ENCODE peak calls at places on chromosomes 13 and 19, in six cellular contexts. X is GM12878, H is HCT116, W is K562, G is H1, Y is SK-N-SH. D is an unnamed sample.

GRCh38 chr13:80339578-80339840 is 1.4 kb downstream of the SPRY2 start:
- DNase-seq in Y (peak), H (no peak), G (no peak), X (no peak), W (peak), D (no peak)

GRCh38 chr13:66748712-66749111 is 481.4 kb downstream of the PCDH9 start:
- DNase-seq in X (no peak), Y (no peak), G (no peak), H (no peak), W (no peak), D (no peak)

GRCh38 chr19:55173717-55174409 is 6.2 kb downstream of the SYT5 start:
- DNase-seq in X (no peak), G (no peak), Y (peak), H (peak), W (peak), D (peak)

GRCh38 chr19:45467115-45467455 is 711 bp upstream of the FOSB start:
- DNase-seq in H (no peak), Y (no peak), X (no peak), G (no peak), W (peak), D (no peak)

GRCh38 chr13:113065406-113066141 is 40.0 kb upstream of the F7 start:
- DNase-seq in X (no peak), Y (no peak), G (no peak), W (no peak), H (no peak), D (no peak)

GRCh38 chr19:55552620-55553019 is 7.3 kb upstream of the SBK3 start:
- DNase-seq in H (no peak), W (no peak), G (no peak), X (no peak), Y (no peak), D (no peak)

GRCh38 chr13:62879071-62879470 is 1463.4 kb upstream of the PCDH20 start:
- DNase-seq in Y (no peak), W (no peak), X (no peak), H (no peak), G (no peak), D (peak)

GRCh38 chr19:54436031-54436523 is 12.9 kb upstream of the LENG8 start:
- DNase-seq in H (no peak), Y (no peak), W (no peak), X (no peak), G (no peak), D (no peak)

GRCh38 chr19:643736-644135 is 4.1 kb downstream of the FGF22 start:
- DNase-seq in X (no peak), W (no peak), H (no peak), G (no peak), Y (no peak), D (no peak)

GRCh38 chr19:20388826-20389225 is 176.8 kb downstream of the ZNF737 start:
- DNase-seq in G (no peak), H (no peak), X (no peak), W (no peak), Y (no peak), D (no peak)

GRCh38 chr13:44063881-44064280 is 184.2 kb downstream of the LACC1 start:
- DNase-seq in G (no peak), X (no peak), H (no peak), Y (no peak), W (no peak), D (no peak)

GRCh38 chr13:99377641-99378040 is 70.4 kb upstream of the GPR183 start:
- DNase-seq in X (no peak), H (no peak), Y (no peak), W (no peak), G (no peak), D (no peak)

GRCh38 chr13:47957073-47957472 is 44.0 kb downstream of the SUCLA2 start:
- DNase-seq in Y (no peak), X (no peak), H (no peak), G (no peak), W (no peak), D (no peak)

GRCh38 chr19:15421726-15422260 is 3.0 kb upstream of the AKAP8L start:
- DNase-seq in W (no peak), G (no peak), Y (peak), H (no peak), X (no peak), D (no peak)

GRCh38 chr19:11577451-11578341 is at the start of gene ACP5:
- DNase-seq in W (no peak), G (no peak), X (no peak), Y (peak), H (no peak), D (no peak)

GRCh38 chr13:67296511-67296910 is 66.4 kb upstream of the PCDH9 start:
- DNase-seq in G (no peak), Y (no peak), X (no peak), W (no peak), H (no peak), D (no peak)

GRCh38 chr19:1285737-1286360 is at the start of gene EFNA2:
- DNase-seq in Y (peak), H (no peak), X (no peak), G (no peak), W (no peak), D (peak)

GRCh38 chr13:31223640-31224039 is 23.9 kb downstream of the B3GLCT start:
- DNase-seq in X (no peak), W (no peak), G (no peak), H (no peak), Y (no peak), D (no peak)

GRCh38 chr13:24511019-24511823 is 1.4 kb downstream of the PARP4 start:
- DNase-seq in X (peak), Y (peak), G (no peak), H (peak), W (peak), D (peak)

GRCh38 chr19:55156202-55157063 is 1.1 kb downstream of the TNNI3 start:
- DNase-seq in H (peak), X (no peak), G (no peak), Y (peak), W (peak), D (peak)

GRCh38 chr13:43444085-43444484 is 342.7 kb downstream of the ENOX1 start:
- DNase-seq in G (no peak), H (no peak), W (no peak), Y (no peak), X (no peak), D (no peak)

GRCh38 chr13:81133066-81133465 is 792.1 kb upstream of the SPRY2 start:
- DNase-seq in X (no peak), H (no peak), W (no peak), G (no peak), Y (no peak), D (no peak)

GRCh38 chr19:42246143-42246868 is 3.9 kb upstream of the GSK3A start:
- DNase-seq in H (no peak), Y (peak), W (peak), G (no peak), X (no peak), D (no peak)

GRCh38 chr19:531753-532571 is at the start of gene CDC34:
- DNase-seq in W (no peak), H (no peak), Y (peak), G (no peak), X (no peak), D (no peak)

GRCh38 chr13:44437356-44438233 is 64.0 kb downstream of the SERP2 start:
- DNase-seq in X (no peak), H (no peak), G (no peak), W (no peak), Y (no peak), D (no peak)

GRCh38 chr19:6613711-6614110 is 22.8 kb upstream of the CD70 start:
- DNase-seq in W (no peak), G (no peak), Y (no peak), H (no peak), X (no peak), D (no peak)

GRCh38 chr13:46146898-46147297 is 35.1 kb downstream of the LCP1 start:
- DNase-seq in H (no peak), G (no peak), X (no peak), Y (peak), W (no peak), D (peak)

GRCh38 chr19:32404939-32405430 is 585 bp upstream of the DPY19L3 start:
- DNase-seq in G (no peak), W (no peak), H (no peak), Y (no peak), X (no peak), D (peak)

GRCh38 chr19:48571378-48572162 is 19.6 kb downstream of the SULT2B1 start:
- DNase-seq in X (no peak), H (no peak), Y (no peak), W (no peak), G (no peak), D (peak)

GRCh38 chr13:57629821-57630235 is 1.7 kb upstream of the PCDH17 start:
- DNase-seq in Y (peak), G (peak), W (peak), H (no peak), X (no peak), D (no peak)

GRCh38 chr19:29878973-29879654 is 62.9 kb upstream of the URI1 start:
- DNase-seq in G (no peak), Y (peak), X (no peak), H (peak), W (peak), D (peak)

GRCh38 chr19:33442706-33443105 is 69.2 kb downstream of the CEBPG start:
- DNase-seq in Y (no peak), W (no peak), H (no peak), X (no peak), G (no peak), D (no peak)

GRCh38 chr13:75581874-75582640 is 32.5 kb downstream of the UCHL3 start:
- DNase-seq in W (no peak), X (no peak), G (no peak), Y (no peak), H (no peak), D (no peak)

GRCh38 chr13:75583101-75583500 is 33.5 kb downstream of the UCHL3 start:
- DNase-seq in Y (no peak), H (no peak), X (no peak), G (no peak), W (no peak), D (no peak)

GRCh38 chr13:75585153-75585552 is 35.6 kb downstream of the UCHL3 start:
- DNase-seq in H (no peak), G (no peak), W (no peak), Y (no peak), X (no peak), D (no peak)

GRCh38 chr13:75587679-75588078 is 38.1 kb downstream of the UCHL3 start:
- DNase-seq in G (no peak), Y (no peak), W (no peak), X (no peak), H (no peak), D (no peak)
- TF ChIP-seq JUND in G (peak), Y (no peak), W (no peak), X (no peak), H (no peak), D (no peak)

GRCh38 chr19:4976412-4977298 is 7.7 kb downstream of the KDM4B start:
- DNase-seq in X (no peak), H (no peak), G (no peak), W (peak), Y (peak), D (peak)

GRCh38 chr19:4979211-4979807 is 10.4 kb downstream of the KDM4B start:
- DNase-seq in G (no peak), W (no peak), H (no peak), Y (peak), X (no peak), D (no peak)

GRCh38 chr19:4980087-4980486 is 11.2 kb downstream of the KDM4B start:
- DNase-seq in H (no peak), W (no peak), Y (peak), G (no peak), X (no peak), D (no peak)

GRCh38 chr19:4974855-4975469 is 6.0 kb downstream of the KDM4B start:
- DNase-seq in G (no peak), X (no peak), W (no peak), Y (no peak), H (no peak), D (no peak)

GRCh38 chr19:4977299-4978174 is 8.6 kb downstream of the KDM4B start:
- DNase-seq in G (no peak), X (no peak), W (no peak), H (no peak), Y (peak), D (peak)
- TF ChIP-seq JUND in G (no peak), X (no peak), W (no peak), H (no peak), Y (peak), D (no peak)

GRCh38 chr13:34897220-34897619 is 44.9 kb upstream of the NBEA start:
- DNase-seq in W (no peak), X (no peak), H (no peak), Y (no peak), G (no peak), D (no peak)

GRCh38 chr13:34899888-34900287 is 42.2 kb upstream of the NBEA start:
- DNase-seq in G (no peak), Y (no peak), X (no peak), H (no peak), W (no peak), D (no peak)

GRCh38 chr13:34900288-34900739 is 41.8 kb upstream of the NBEA start:
- DNase-seq in H (no peak), W (no peak), Y (no peak), G (peak), X (no peak), D (no peak)

GRCh38 chr13:34901577-34901976 is 40.5 kb upstream of the NBEA start:
- DNase-seq in G (no peak), Y (no peak), X (no peak), W (no peak), H (no peak), D (no peak)
- TF ChIP-seq JUND in G (no peak), Y (no peak), X (no peak), W (no peak), H (no peak), D (no peak)

DNA sequence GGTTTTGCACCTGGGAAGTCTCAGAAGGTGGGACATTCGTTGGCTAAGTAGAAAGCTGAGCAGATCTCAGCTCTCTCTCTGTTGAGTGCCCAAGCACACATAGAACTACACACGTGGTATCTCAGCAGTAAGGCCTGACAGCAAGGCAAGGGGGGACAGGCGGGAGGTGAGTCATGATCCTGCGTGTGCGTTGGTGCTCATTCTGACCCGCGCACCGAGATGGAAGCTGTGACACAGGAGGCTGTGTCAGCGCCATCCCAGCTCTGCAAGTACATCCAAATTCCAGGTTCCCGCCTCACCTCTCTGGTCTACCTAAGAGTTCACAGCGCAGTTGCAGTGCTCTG is 135.7 kb downstream of the USP12 start:
- DNase-seq in Y (no peak), G (no peak), H (peak), X (no peak), W (no peak), D (no peak)
- TF ChIP-seq JUND in Y (no peak), G (no peak), H (peak), X (no peak), W (peak), D (no peak)

DNA sequence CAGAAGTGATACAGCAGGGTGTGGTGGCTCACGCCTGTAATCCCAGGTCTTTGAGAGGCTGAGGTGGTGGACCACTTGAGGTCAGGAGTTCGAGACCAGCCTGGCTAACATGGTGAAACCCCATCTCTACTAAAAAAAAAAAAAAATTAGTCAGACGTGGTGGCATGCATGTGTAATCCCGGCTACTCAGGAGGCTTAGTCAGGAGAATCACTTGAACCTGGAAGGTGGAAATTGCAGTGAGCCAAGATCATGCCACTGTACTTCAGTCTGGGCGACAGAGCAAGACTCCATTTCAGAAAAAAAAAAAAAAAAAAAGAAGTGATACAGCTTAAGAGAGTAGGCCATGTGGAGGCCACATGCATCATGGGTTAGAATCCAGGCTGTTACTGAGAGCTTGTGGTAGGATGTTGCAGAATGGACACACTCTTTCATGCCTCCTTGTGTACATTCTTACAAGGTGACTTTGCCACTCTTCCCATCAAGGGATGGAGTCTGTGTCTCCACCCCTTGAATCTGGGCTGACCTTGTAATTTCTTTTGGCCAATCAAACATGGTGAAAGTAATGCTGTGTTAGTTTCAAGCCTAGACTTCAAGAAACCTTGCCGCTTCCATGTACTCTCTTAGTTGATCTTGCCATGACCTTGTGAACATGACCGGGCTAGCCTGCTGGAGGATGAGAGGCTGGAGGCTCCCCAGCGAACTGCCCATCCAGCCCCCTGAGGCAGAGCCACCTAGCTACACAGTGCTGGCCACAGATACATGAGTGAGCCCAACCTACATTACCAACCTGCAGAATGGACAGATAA is 12.3 kb downstream of the FAM187B start:
- DNase-seq in G (no peak), X (no peak), H (no peak), W (no peak), Y (no peak), D (no peak)
- TF ChIP-seq JUND in G (no peak), X (no peak), H (no peak), W (no peak), Y (no peak), D (no peak)

DNA sequence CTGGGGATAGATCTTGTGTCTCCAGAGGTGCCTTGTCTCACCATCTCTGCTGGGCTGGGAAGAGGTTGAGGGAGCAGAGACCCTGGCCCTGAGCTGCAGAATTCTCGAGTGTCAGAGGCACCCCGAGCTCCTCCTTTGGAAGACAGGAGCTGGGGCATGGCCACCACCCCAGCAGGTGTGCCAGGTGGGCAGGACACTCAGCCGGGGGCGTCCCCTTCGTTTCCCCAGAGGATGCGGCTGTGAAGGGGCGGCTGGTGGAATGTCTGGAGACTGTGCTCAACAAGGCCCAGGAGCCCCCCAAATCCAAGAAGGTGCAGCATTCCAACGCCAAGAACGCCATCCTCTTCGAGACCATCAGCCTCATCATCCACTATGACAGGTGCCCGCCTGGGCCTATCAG is 14.5 kb downstream of the FUZ start:
- DNase-seq in W (no peak), H (no peak), G (no peak), X (no peak), Y (no peak), D (no peak)
- TF ChIP-seq JUND in W (no peak), H (no peak), G (no peak), X (no peak), Y (no peak), D (no peak)

DNA sequence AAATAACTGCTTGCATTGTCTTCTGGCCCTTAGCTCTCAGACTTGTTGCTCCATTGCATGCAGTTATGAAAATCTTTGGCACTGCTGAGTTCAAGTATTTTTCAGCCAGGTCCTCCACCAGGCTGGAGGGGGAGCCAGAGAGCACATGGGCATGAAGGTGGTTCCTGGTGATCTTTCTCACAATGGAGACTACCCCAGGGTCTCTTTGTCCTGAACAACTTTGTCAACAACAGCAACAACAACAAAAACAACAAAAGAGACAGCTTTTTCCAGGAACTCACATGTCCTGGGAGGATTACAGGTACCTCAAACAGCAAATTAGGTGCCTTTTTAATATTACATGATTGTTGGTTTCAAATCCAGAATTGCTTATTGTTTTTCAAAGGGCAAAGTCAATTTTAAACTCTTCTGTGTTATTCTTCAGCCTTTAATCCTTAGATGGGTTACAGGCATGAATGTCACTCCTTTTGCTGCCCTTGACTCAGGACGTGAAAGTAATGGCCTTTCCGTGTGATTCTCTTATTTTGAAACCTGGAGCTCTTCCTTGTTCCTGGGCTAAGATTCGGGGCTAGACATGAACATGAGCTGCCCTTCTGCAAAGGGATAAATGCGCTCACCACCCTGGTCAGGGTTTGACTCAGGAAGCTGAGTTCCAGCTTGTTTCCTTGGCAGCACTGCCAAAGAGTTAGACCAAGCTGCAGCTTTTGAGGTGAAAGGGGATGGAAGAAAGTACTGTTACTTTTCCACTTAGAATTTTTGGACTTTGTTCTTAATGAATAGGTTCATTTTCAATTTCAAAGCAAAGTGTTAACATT is 1.8 kb downstream of the RGCC start:
- DNase-seq in Y (peak), X (no peak), G (no peak), W (peak), H (peak), D (peak)
- TF ChIP-seq JUND in Y (no peak), X (no peak), G (peak), W (no peak), H (no peak), D (no peak)

D was measured in T47D.